ENCODE peak calls at places on chromosomes 5 and 9, in five cellular contexts. B is sigmoid colon, A is HCT116, M is pancreas, H is lung. N is an unnamed sample.

GRCh38 chr5:149386166-149386565 is 7.1 kb upstream of the IL17B start:
- DNase-seq in A (no peak), M (no peak), B (peak; percentile 74), H (no peak), N (no peak)

GRCh38 chr5:10329808-10330481 is 22.2 kb upstream of the CMBL start:
- DNase-seq in H (no peak), A (no peak), B (peak; percentile 80), M (no peak), N (no peak)

GRCh38 chr9:113649054-113649453 is 185.5 kb downstream of the RGS3 start:
- DNase-seq in B (peak; percentile 94), A (no peak), M (peak; percentile 61), H (no peak), N (no peak)

GRCh38 chr9:93093449-93094293 is 2.3 kb upstream of the CARD19 start:
- DNase-seq in B (peak; percentile 65), M (no peak), A (no peak), H (no peak), N (no peak)

GRCh38 chr5:34585601-34586104 is 70.5 kb upstream of the RAI14 start:
- DNase-seq in H (no peak), B (no peak), M (no peak), A (no peak), N (peak; percentile 68)

GRCh38 chr5:150500328-150500841 is 7.5 kb upstream of the NDST1 start:
- DNase-seq in H (no peak), M (no peak), B (no peak), A (no peak), N (no peak)

GRCh38 chr9:114606597-114607207 is 4.4 kb upstream of the TMEM268 start:
- DNase-seq in H (peak; percentile 38), B (no peak), A (no peak), M (no peak), N (no peak)

GRCh38 chr5:94969174-94969573 is 315.7 kb downstream of the MCTP1 start:
- DNase-seq in A (peak; percentile 28), H (no peak), B (no peak), M (no peak), N (peak; percentile 6)

GRCh38 chr9:134205636-134206316 is 41.4 kb upstream of the RNU6ATAC start:
- DNase-seq in B (peak; percentile 78), M (no peak), H (no peak), A (no peak), N (no peak)

GRCh38 chr9:99463144-99463543 is 241.1 kb downstream of the SEC61B start:
- DNase-seq in A (no peak), M (no peak), H (no peak), B (no peak), N (no peak)

GRCh38 chr5:4099401-4099800 is 503.8 kb downstream of the IRX1 start:
- DNase-seq in H (no peak), B (no peak), M (no peak), A (no peak), N (no peak)

GRCh38 chr5:144421411-144421810 is 250.7 kb downstream of the KCTD16 start:
- DNase-seq in M (no peak), B (no peak), A (no peak), H (no peak), N (peak; percentile 13)

GRCh38 chr9:134396825-134397224 is 70.6 kb downstream of the RXRA start:
- DNase-seq in A (no peak), H (no peak), M (no peak), B (no peak), N (no peak)

GRCh38 chr5:83042507-83042906 is 34.7 kb downstream of the TMEM167A start:
- DNase-seq in H (no peak), M (no peak), B (no peak), A (no peak), N (no peak)

GRCh38 chr9:121557581-121558422 is 58.2 kb upstream of the GGTA1 start:
- DNase-seq in A (no peak), H (peak; percentile 61), B (peak; percentile 85), M (no peak), N (peak; percentile 61)

GRCh38 chr5:4348418-4348817 is 752.8 kb downstream of the IRX1 start:
- DNase-seq in A (no peak), H (no peak), M (no peak), B (no peak), N (no peak)

GRCh38 chr9:133726401-133727276 is 11.5 kb downstream of the SARDH start:
- DNase-seq in A (peak; percentile 38), B (peak; percentile 74), M (peak; percentile 53), H (peak; percentile 50), N (no peak)

GRCh38 chr5:141186897-141187512 is at the start of gene PCDHB9:
- DNase-seq in H (no peak), B (no peak), M (no peak), A (peak; percentile 6), N (no peak)

GRCh38 chr9:38009990-38010389 is 59.0 kb downstream of the SHB start:
- DNase-seq in H (no peak), B (no peak), A (no peak), M (no peak), N (no peak)

GRCh38 chr9:98995059-98995665 is 51.5 kb downstream of the COL15A1 start:
- DNase-seq in B (peak; percentile 91), H (peak; percentile 61), M (no peak), A (no peak), N (no peak)

GRCh38 chr9:135288941-135289534 is 190.5 kb upstream of the PPP1R26 start:
- DNase-seq in M (peak; percentile 31), H (no peak), B (peak; percentile 40), A (peak; percentile 42), N (no peak)

GRCh38 chr9:114771901-114772300 is 33.9 kb downstream of the TNFSF15 start:
- DNase-seq in A (no peak), B (no peak), M (no peak), H (no peak), N (no peak)

GRCh38 chr5:40578501-40579451 is 100.9 kb upstream of the PTGER4 start:
- DNase-seq in B (no peak), A (no peak), M (no peak), H (no peak), N (no peak)

GRCh38 chr9:124778575-124779367 is 1.8 kb downstream of the OLFML2A start:
- DNase-seq in A (no peak), M (no peak), B (peak; percentile 64), H (no peak), N (no peak)

GRCh38 chr5:94693043-94693822 is 74.8 kb downstream of the SLF1 start:
- DNase-seq in H (no peak), A (peak; percentile 29), M (no peak), B (no peak), N (peak; percentile 86)

GRCh38 chr9:120390637-120391190 is 189.3 kb downstream of the CDK5RAP2 start:
- DNase-seq in A (no peak), B (peak; percentile 28), M (no peak), H (no peak), N (no peak)

GRCh38 chr5:157917909-157918809 is 59.2 kb upstream of the CLINT1 start:
- DNase-seq in M (no peak), H (peak; percentile 58), A (peak; percentile 66), B (peak; percentile 68), N (peak; percentile 75)

GRCh38 chr5:30894811-30895210 is 298.7 kb upstream of the CDH6 start:
- DNase-seq in M (no peak), H (no peak), B (no peak), A (no peak), N (no peak)

GRCh38 chr5:117681431-117681830 is 1106.8 kb upstream of the SEMA6A start:
- DNase-seq in B (no peak), M (no peak), A (no peak), H (no peak), N (no peak)

DNA sequence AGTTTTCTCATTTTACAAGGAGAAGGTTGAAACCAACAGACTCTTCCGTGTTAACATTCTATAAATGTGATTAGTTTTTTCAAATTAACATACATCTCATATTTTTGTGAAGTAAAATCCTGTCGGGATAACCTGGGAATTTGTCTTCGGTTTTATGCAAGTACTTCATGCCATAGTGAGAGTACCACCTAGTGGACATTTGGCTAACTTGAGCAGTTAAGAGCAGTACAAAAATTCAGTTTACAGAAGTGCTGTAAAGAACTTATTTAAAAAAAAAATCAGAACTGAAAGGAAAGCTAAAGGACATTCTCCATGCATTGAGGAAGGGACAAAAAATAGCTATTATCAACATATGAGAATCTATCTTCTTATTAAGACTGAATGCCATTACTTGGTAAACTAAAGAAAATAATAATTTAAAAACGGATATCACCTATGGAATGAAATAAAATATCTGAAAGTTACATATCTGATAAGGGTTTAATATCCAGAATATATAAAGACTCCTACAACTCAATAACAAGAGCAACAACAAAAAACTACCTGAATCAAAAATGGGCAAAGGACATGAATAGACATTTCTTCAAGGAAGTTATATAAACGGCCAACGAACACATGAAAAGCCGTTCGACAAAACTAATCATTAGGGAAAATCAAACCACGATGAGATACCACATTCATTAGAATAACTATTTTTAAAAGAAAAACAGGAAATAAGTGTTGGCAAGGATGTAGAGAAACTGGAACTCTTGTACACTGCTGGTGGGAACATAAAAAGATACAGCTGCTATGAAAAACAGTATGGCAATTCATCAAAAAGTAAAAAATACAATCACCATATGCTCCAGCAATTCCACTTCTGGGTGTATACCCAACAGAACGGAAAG is 117.0 kb upstream of the GNA14 start:
- DNase-seq in M (no peak), A (peak; percentile 32), B (no peak), H (no peak), N (no peak)
- TF ChIP-seq CTCF in M (peak; percentile 37), A (no peak), B (peak; percentile 30), H (no peak), N (peak; percentile 69)

GRCh38 chr9:18684608-18685317 is 210.8 kb downstream of the ADAMTSL1 start:
- DNase-seq in A (no peak), B (peak; percentile 79), M (no peak), H (no peak), N (no peak)
- H3K27ac ChIP-seq in A (no peak overlapping the region), B (peak overlapping the region; percentile 76), M (no peak overlapping the region), H (no peak overlapping the region), N (no peak overlapping the region)

GRCh38 chr9:21687351-21687750 is 115.1 kb upstream of the MTAP start:
- DNase-seq in H (no peak), M (no peak), B (no peak), A (no peak), N (no peak)

GRCh38 chr9:21686738-21687137 is 115.7 kb upstream of the MTAP start:
- DNase-seq in H (no peak), M (no peak), B (no peak), A (no peak), N (no peak)

GRCh38 chr9:21684231-21684630 is 118.2 kb upstream of the MTAP start:
- DNase-seq in M (no peak), H (no peak), B (no peak), A (no peak), N (no peak)

GRCh38 chr9:21684831-21685362 is 117.5 kb upstream of the MTAP start:
- DNase-seq in B (no peak), H (peak; percentile 64), A (peak; percentile 99), M (no peak), N (peak; percentile 100)

DNA sequence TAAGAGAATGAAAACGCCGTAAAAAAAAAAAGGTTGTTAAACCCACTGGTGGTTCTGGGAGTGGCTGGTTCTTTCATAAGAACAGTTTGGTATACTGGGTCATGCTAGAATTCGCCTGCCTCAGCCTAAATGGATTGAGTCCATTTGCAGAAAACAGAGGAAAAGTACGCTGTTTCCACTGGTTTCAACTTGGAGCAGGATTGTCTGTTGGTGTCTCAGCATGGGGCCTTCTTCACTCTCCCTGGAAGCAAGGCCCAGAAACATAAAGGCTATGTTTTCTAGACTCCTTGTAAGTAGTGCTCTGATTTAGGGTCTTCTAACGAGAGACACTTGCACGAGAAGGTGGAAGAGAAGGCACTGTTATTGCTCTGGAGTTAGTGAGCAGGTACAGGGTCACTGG is 116.9 kb upstream of the MTAP start:
- DNase-seq in H (no peak), A (no peak), B (no peak), M (no peak), N (no peak)
- H3K4me1 ChIP-seq in H (no peaks in the 10 kb centered on the region), A (peaks cover 87% of the 10 kb centered on the region), B (no peaks in the 10 kb centered on the region), M (no peaks in the 10 kb centered on the region), N (peaks cover 84% of the 10 kb centered on the region)

GRCh38 chr9:27787941-27788340 is 214.7 kb upstream of the C9orf72 start:
- DNase-seq in H (no peak), M (no peak), B (no peak), A (no peak), N (no peak)
- TF ChIP-seq CTCF in H (no peak), M (no peak), B (no peak), A (no peak), N (peak; percentile 50)